ENCODE peak calls at places on chromosome 10, in five cellular contexts. One of them, this sample, is unnamed.

GRCh38 chr10:35453855-35454532 is 117.7 kb downstream of the CCNY start:
- DNase-seq in mesendoderm: no peak
- DNase-seq in H9: no peak
- DNase-seq in mesenchymal stem cell: peak; percentile 28
- DNase-seq in IMR-90: peak; percentile 74
- DNase-seq in this sample: no peak

GRCh38 chr10:34884272-34884952 is 69.3 kb upstream of the PARD3 start:
- DNase-seq in mesenchymal stem cell: no peak
- DNase-seq in H9: no peak
- DNase-seq in IMR-90: no peak
- DNase-seq in mesendoderm: no peak
- DNase-seq in this sample: no peak

GRCh38 chr10:34746094-34746493 is 69.0 kb downstream of the PARD3 start:
- DNase-seq in mesenchymal stem cell: no peak
- DNase-seq in H9: no peak
- DNase-seq in mesendoderm: no peak
- DNase-seq in IMR-90: no peak
- DNase-seq in this sample: no peak

GRCh38 chr10:80463868-80464267 is 9.8 kb downstream of the TSPAN14 start:
- DNase-seq in IMR-90: no peak
- DNase-seq in mesenchymal stem cell: no peak
- DNase-seq in mesendoderm: no peak
- DNase-seq in H9: no peak
- DNase-seq in this sample: no peak

GRCh38 chr10:125662616-125663015 is 20.3 kb downstream of the TEX36 start:
- DNase-seq in mesenchymal stem cell: no peak
- DNase-seq in mesendoderm: no peak
- DNase-seq in H9: no peak
- DNase-seq in IMR-90: no peak
- DNase-seq in this sample: no peak

GRCh38 chr10:11017575-11018425 is at the start of gene CELF2:
- DNase-seq in mesendoderm: peak; percentile 81
- DNase-seq in H9: peak; percentile 82
- DNase-seq in IMR-90: no peak
- DNase-seq in mesenchymal stem cell: peak; percentile 29
- DNase-seq in this sample: peak; percentile 65

GRCh38 chr10:116207690-116208089 is 65.3 kb downstream of the GFRA1 start:
- DNase-seq in H9: no peak
- DNase-seq in mesenchymal stem cell: no peak
- DNase-seq in mesendoderm: no peak
- DNase-seq in IMR-90: no peak
- DNase-seq in this sample: no peak

GRCh38 chr10:52172581-52172980 is 141.5 kb upstream of the DKK1 start:
- DNase-seq in mesenchymal stem cell: peak; percentile 9
- DNase-seq in IMR-90: peak; percentile 7
- DNase-seq in H9: no peak
- DNase-seq in mesendoderm: peak; percentile 66
- DNase-seq in this sample: no peak

GRCh38 chr10:72261323-72262018 is 12.3 kb upstream of the DDIT4 start:
- DNase-seq in IMR-90: no peak
- DNase-seq in mesenchymal stem cell: no peak
- DNase-seq in H9: no peak
- DNase-seq in mesendoderm: peak; percentile 83
- DNase-seq in this sample: no peak

GRCh38 chr10:68560201-68560915 is at the start of gene TET1:
- DNase-seq in mesenchymal stem cell: peak; percentile 78
- DNase-seq in H9: peak; percentile 87
- DNase-seq in IMR-90: peak; percentile 59
- DNase-seq in mesendoderm: peak; percentile 94
- DNase-seq in this sample: peak; percentile 90

GRCh38 chr10:43284341-43284910 is 17.6 kb upstream of the RASGEF1A start:
- DNase-seq in mesenchymal stem cell: no peak
- DNase-seq in mesendoderm: peak; percentile 77
- DNase-seq in H9: peak; percentile 75
- DNase-seq in IMR-90: no peak
- DNase-seq in this sample: no peak

GRCh38 chr10:14263041-14263440 is 67.7 kb downstream of the FRMD4A start:
- DNase-seq in mesenchymal stem cell: no peak
- DNase-seq in IMR-90: no peak
- DNase-seq in H9: no peak
- DNase-seq in mesendoderm: no peak
- DNase-seq in this sample: no peak

GRCh38 chr10:100612601-100613595 is 77.2 kb downstream of the HIF1AN start:
- DNase-seq in mesendoderm: no peak
- DNase-seq in H9: no peak
- DNase-seq in IMR-90: no peak
- DNase-seq in mesenchymal stem cell: no peak
- DNase-seq in this sample: no peak

GRCh38 chr10:107552963-107553362 is 388.5 kb upstream of the SORCS1 start:
- DNase-seq in H9: no peak
- DNase-seq in mesendoderm: no peak
- DNase-seq in IMR-90: no peak
- DNase-seq in mesenchymal stem cell: no peak
- DNase-seq in this sample: no peak

GRCh38 chr10:113161061-113161460 is 211.0 kb downstream of the TCF7L2 start:
- DNase-seq in mesenchymal stem cell: no peak
- DNase-seq in IMR-90: no peak
- DNase-seq in mesendoderm: no peak
- DNase-seq in H9: no peak
- DNase-seq in this sample: no peak

GRCh38 chr10:31466313-31466712 is 147.3 kb downstream of the ZEB1 start:
- DNase-seq in mesenchymal stem cell: no peak
- DNase-seq in IMR-90: no peak
- DNase-seq in H9: no peak
- DNase-seq in mesendoderm: no peak
- DNase-seq in this sample: no peak

GRCh38 chr10:19979628-19980027 is 163.4 kb downstream of the PLXDC2 start:
- DNase-seq in mesendoderm: no peak
- DNase-seq in H9: no peak
- DNase-seq in IMR-90: peak; percentile 34
- DNase-seq in mesenchymal stem cell: peak; percentile 18
- DNase-seq in this sample: no peak

GRCh38 chr10:55495555-55495954 is 694.5 kb upstream of the PCDH15 start:
- DNase-seq in mesenchymal stem cell: no peak
- DNase-seq in mesendoderm: no peak
- DNase-seq in H9: no peak
- DNase-seq in IMR-90: no peak
- DNase-seq in this sample: no peak

GRCh38 chr10:107546986-107547385 is 382.5 kb upstream of the SORCS1 start:
- DNase-seq in IMR-90: no peak
- DNase-seq in H9: no peak
- DNase-seq in mesendoderm: no peak
- DNase-seq in mesenchymal stem cell: peak; percentile 11
- DNase-seq in this sample: no peak

GRCh38 chr10:68543004-68543918 is 15.9 kb upstream of the SLC25A16 start:
- DNase-seq in mesendoderm: no peak
- DNase-seq in H9: no peak
- DNase-seq in mesenchymal stem cell: peak; percentile 60
- DNase-seq in IMR-90: peak; percentile 84
- DNase-seq in this sample: no peak

DNA sequence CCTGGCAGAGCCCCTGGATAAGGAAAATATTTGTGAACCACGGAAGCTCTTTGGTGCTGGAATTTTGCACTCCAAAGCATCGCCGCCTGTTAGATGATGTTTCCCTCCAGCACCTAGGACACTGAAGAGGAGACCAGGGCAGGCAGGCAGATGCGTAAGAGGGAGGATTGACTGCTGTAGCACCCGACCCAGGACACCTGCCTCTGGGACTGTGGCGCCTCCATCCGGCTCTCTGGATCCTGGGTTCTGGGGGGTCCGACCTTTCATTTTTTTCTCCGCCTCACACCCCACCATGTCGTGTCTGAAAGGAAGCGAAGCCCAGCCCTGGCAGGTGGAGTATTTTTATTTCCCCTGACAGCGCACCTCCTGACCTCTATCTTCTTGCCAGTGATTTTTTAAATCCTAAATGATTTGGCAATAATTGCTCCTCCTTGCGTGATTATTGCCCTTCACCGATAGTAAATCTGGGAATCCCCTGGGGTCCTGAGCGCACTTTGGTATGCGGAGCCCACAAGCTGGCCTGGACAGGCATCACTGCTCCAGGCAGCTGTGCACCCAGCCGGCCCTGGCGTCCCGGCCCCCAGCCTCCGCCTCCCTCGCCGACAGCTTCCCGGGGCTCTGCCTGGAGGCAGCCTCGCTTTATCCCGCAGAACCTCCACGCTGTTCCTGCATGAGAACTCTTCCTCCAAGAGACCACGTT is 48.4 kb downstream of the LHPP start:
- DNase-seq in H9: no peak
- DNase-seq in mesendoderm: no peak
- DNase-seq in mesenchymal stem cell: no peak
- DNase-seq in IMR-90: no peak
- DNase-seq in this sample: no peak
- H3K4me2 ChIP-seq in H9: no peak overlapping the region
- H3K4me2 ChIP-seq in mesendoderm: no peak overlapping the region
- H3K4me2 ChIP-seq in mesenchymal stem cell: no peak overlapping the region
- H3K4me2 ChIP-seq in IMR-90: no peak overlapping the region
- H3K4me2 ChIP-seq in this sample: no peak overlapping the region

GRCh38 chr10:47408606-47409005 is 24.5 kb upstream of the ZNF488 start:
- DNase-seq in H9: no peak
- DNase-seq in IMR-90: no peak
- DNase-seq in mesenchymal stem cell: no peak
- DNase-seq in mesendoderm: no peak
- DNase-seq in this sample: no peak

GRCh38 chr10:47405829-47406547 is 21.9 kb upstream of the ZNF488 start:
- DNase-seq in H9: no peak
- DNase-seq in mesendoderm: no peak
- DNase-seq in mesenchymal stem cell: no peak
- DNase-seq in IMR-90: no peak
- DNase-seq in this sample: no peak

GRCh38 chr10:47404937-47405336 is 20.8 kb upstream of the ZNF488 start:
- DNase-seq in IMR-90: no peak
- DNase-seq in mesenchymal stem cell: no peak
- DNase-seq in H9: no peak
- DNase-seq in mesendoderm: no peak
- DNase-seq in this sample: no peak

GRCh38 chr10:47406548-47406869 is 22.4 kb upstream of the ZNF488 start:
- DNase-seq in mesendoderm: no peak
- DNase-seq in mesenchymal stem cell: no peak
- DNase-seq in IMR-90: no peak
- DNase-seq in H9: peak; percentile 26
- DNase-seq in this sample: no peak

DNA sequence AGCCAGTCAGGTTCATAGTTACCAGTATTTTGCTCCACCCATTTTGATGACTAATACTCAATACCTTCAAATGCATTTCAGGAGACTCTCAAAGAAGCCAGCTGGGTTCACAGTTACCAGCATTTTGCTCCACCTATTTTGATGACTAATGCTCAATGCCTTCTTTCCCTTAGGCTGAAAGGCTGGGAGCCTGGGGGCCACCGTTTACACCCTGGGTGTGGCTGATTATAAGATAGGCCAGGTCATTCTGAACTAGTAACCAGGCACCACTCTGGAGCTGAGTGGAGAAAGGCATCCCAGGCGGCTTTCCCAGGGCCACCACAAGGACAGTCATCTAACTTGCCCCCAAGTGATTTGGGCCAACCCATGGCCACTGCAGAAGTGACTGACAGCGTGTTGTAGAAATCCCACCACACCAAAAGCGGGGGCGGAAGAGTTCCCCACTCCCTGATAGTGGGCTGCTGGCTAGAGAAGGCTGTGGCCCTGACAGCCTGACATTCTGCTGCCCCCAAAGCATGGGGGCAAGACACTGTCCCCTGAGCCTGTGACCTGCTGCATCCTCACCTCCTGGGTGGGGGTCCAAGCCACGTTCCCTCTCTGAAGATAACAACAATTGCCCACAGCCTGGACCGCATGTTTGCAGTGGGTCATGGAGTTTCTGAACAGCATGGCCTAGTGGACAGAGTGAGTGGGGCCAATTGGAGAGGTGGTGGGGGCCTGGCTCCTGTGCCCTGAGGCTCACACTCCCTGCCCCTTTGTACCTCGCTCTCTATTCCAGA is 23.0 kb upstream of the ZNF488 start:
- DNase-seq in mesenchymal stem cell: peak; percentile 74
- DNase-seq in IMR-90: peak; percentile 73
- DNase-seq in H9: peak; percentile 36
- DNase-seq in mesendoderm: peak; percentile 97
- DNase-seq in this sample: no peak
- H3K79me1 ChIP-seq in mesenchymal stem cell: no peaks in the 10 kb centered on the region
- H3K79me1 ChIP-seq in IMR-90: no peaks in the 10 kb centered on the region
- H3K79me1 ChIP-seq in H9: no peaks in the 10 kb centered on the region
- H3K79me1 ChIP-seq in mesendoderm: no peaks in the 10 kb centered on the region
- H3K79me1 ChIP-seq in this sample: no peaks in the 10 kb centered on the region

GRCh38 chr10:12130237-12130872 is 878 bp downstream of the SEC61A2 start:
- DNase-seq in mesenchymal stem cell: peak; percentile 83
- DNase-seq in mesendoderm: peak; percentile 81
- DNase-seq in IMR-90: peak; percentile 73
- DNase-seq in H9: peak; percentile 45
- DNase-seq in this sample: peak; percentile 45

GRCh38 chr10:12129222-12130111 is at the start of gene SEC61A2:
- DNase-seq in IMR-90: peak; percentile 84
- DNase-seq in mesenchymal stem cell: peak; percentile 90
- DNase-seq in H9: peak; percentile 91
- DNase-seq in mesendoderm: peak; percentile 95
- DNase-seq in this sample: peak; percentile 94
- H4K8ac ChIP-seq in IMR-90: peak within 1 kb of the TSS; percentile 59
- H4K8ac ChIP-seq in mesenchymal stem cell: peak within 1 kb of the TSS; percentile 88
- H4K8ac ChIP-seq in H9: no peak within 1 kb of the TSS
- H4K8ac ChIP-seq in mesendoderm: no peak within 1 kb of the TSS
- H4K8ac ChIP-seq in this sample: peak within 1 kb of the TSS; percentile 43

GRCh38 chr10:123852411-123852951 is 39.1 kb downstream of the CPXM2 start:
- DNase-seq in IMR-90: no peak
- DNase-seq in mesendoderm: no peak
- DNase-seq in H9: no peak
- DNase-seq in mesenchymal stem cell: no peak
- DNase-seq in this sample: no peak

GRCh38 chr10:123848564-123849457 is 42.8 kb downstream of the CPXM2 start:
- DNase-seq in mesendoderm: no peak
- DNase-seq in IMR-90: no peak
- DNase-seq in mesenchymal stem cell: no peak
- DNase-seq in H9: no peak
- DNase-seq in this sample: no peak

GRCh38 chr10:123842692-123843385 is 48.8 kb downstream of the CPXM2 start:
- DNase-seq in mesenchymal stem cell: no peak
- DNase-seq in IMR-90: no peak
- DNase-seq in H9: no peak
- DNase-seq in mesendoderm: no peak
- DNase-seq in this sample: no peak

DNA sequence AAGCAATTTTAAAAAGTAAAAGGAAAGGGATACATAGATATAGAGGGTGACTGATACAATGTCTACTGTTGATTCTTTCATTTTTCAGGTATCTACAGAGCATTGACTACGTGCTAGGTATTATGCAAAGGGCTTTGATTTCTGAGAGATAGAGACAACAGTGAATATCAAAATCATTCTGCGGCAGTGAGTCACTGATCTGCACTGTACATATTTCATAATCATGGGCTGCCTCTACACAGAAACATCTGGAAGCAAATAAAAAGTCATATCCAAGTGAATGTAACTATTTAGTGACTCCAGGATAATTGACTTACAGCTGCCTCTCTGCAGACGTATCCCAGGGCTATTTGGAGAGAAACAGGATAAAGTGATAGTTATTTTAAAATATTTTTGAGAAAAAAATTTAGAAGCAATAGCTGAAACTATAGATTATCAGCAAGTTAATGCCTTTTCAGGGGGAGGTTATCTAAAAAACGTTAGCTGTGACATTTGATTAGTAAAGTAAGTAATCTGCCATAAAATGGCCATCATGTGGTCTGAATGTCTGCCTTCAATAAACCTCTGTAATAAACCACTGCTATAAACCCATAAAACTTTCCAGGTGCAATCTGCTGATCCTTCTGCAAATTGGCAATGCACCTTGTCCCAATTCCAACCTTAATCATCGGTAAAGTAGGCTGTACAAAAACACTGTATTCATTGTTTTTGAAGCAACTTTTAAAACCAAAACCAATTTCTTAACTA is 43.7 kb downstream of the CPXM2 start:
- DNase-seq in H9: no peak
- DNase-seq in mesenchymal stem cell: no peak
- DNase-seq in IMR-90: no peak
- DNase-seq in mesendoderm: no peak
- DNase-seq in this sample: no peak
- H3K4me2 ChIP-seq in H9: no peak overlapping the region
- H3K4me2 ChIP-seq in mesenchymal stem cell: no peak overlapping the region
- H3K4me2 ChIP-seq in IMR-90: no peak overlapping the region
- H3K4me2 ChIP-seq in mesendoderm: no peak overlapping the region
- H3K4me2 ChIP-seq in this sample: no peak overlapping the region